ENCODE peak calls at places on chromosomes 5 and 9, in eight cellular contexts. F, E, D, Y, W, J, Q and V are unnamed samples.

GRCh38 chr9:133733074-133733408 is 5.1 kb downstream of the SARDH start:
- DNase-seq in F (no peak), E (no peak), D (no peak), Y (peak), W (no peak), J (no peak), Q (no peak), V (no peak)

GRCh38 chr5:153959134-153959957 is 79.4 kb downstream of the FAM114A2 start:
- DNase-seq in F (no peak), E (no peak), D (no peak), Y (no peak), W (peak), J (no peak), Q (peak), V (no peak)

GRCh38 chr5:35919191-35919590 is 19.2 kb downstream of the CAPSL start:
- DNase-seq in F (no peak), E (no peak), D (no peak), Y (no peak), W (peak), J (no peak), Q (peak), V (peak)

GRCh38 chr9:68832853-68833518 is 127.9 kb downstream of the PIP5K1B start:
- DNase-seq in F (no peak), E (no peak), D (no peak), Y (no peak), W (no peak), J (no peak), Q (no peak), V (no peak)

GRCh38 chr9:130630506-130631330 is 33.7 kb upstream of the PRDM12 start:
- DNase-seq in F (peak), E (no peak), D (no peak), Y (no peak), W (no peak), J (no peak), Q (no peak), V (no peak)

GRCh38 chr9:34430843-34431437 is 27.4 kb downstream of the FAM219A start:
- DNase-seq in F (peak), E (peak), D (peak), Y (no peak), W (peak), J (peak), Q (peak), V (peak)

GRCh38 chr5:110865400-110866094 is 126.7 kb downstream of the SLC25A46 start:
- DNase-seq in F (no peak), E (no peak), D (peak), Y (no peak), W (no peak), J (no peak), Q (peak), V (peak)

GRCh38 chr5:150734579-150735384 is 24.0 kb downstream of the DCTN4 start:
- DNase-seq in F (peak), E (peak), D (peak), Y (no peak), W (no peak), J (peak), Q (no peak), V (no peak)

GRCh38 chr9:133701981-133702797 is 36.0 kb downstream of the SARDH start:
- DNase-seq in F (peak), E (no peak), D (no peak), Y (peak), W (peak), J (peak), Q (peak), V (no peak)

GRCh38 chr9:83047839-83048775 is 14.8 kb downstream of the RASEF start:
- DNase-seq in F (peak), E (no peak), D (peak), Y (no peak), W (peak), J (peak), Q (peak), V (no peak)

GRCh38 chr5:10453564-10453963 is 11.9 kb downstream of the ROPN1L start:
- DNase-seq in F (no peak), E (no peak), D (no peak), Y (no peak), W (no peak), J (no peak), Q (peak), V (peak)

GRCh38 chr5:17087035-17087434 is 130.4 kb upstream of the BASP1 start:
- DNase-seq in F (no peak), E (no peak), D (no peak), Y (no peak), W (peak), J (no peak), Q (peak), V (no peak)

GRCh38 chr9:1100945-1101344 is 50.8 kb downstream of the DMRT2 start:
- DNase-seq in F (peak), E (peak), D (peak), Y (no peak), W (peak), J (peak), Q (peak), V (no peak)

GRCh38 chr5:69414885-69415583 is at the start of gene MARVELD2:
- DNase-seq in F (peak), E (peak), D (peak), Y (peak), W (peak), J (peak), Q (peak), V (peak)

GRCh38 chr9:110975969-110976368 is 62.3 kb downstream of the LPAR1 start:
- DNase-seq in F (no peak), E (no peak), D (no peak), Y (no peak), W (peak), J (no peak), Q (peak), V (no peak)

GRCh38 chr9:35267716-35268115 is 105.9 kb downstream of the UNC13B start:
- DNase-seq in F (no peak), E (no peak), D (no peak), Y (no peak), W (no peak), J (no peak), Q (peak), V (no peak)

GRCh38 chr5:141618030-141618803 is 583 bp downstream of the DIAPH1 start:
- DNase-seq in F (peak), E (peak), D (peak), Y (peak), W (no peak), J (peak), Q (peak), V (peak)

GRCh38 chr5:91787718-91788117 is 404.6 kb upstream of the ARRDC3 start:
- DNase-seq in F (no peak), E (no peak), D (no peak), Y (no peak), W (peak), J (no peak), Q (no peak), V (peak)

GRCh38 chr5:59099995-59100345 is 517.1 kb downstream of the RAB3C start:
- DNase-seq in F (no peak), E (no peak), D (no peak), Y (no peak), W (no peak), J (no peak), Q (no peak), V (no peak)
- H3K27ac ChIP-seq in F (no peak), E (peak), D (peak), Y (no peak), W (no peak), J (peak), Q (no peak), V (no peak)

GRCh38 chr5:125412051-125412560 is 665.7 kb upstream of the ZNF608 start:
- DNase-seq in F (no peak), E (peak), D (no peak), Y (no peak), W (peak), J (peak), Q (peak), V (peak)
- TF ChIP-seq CTCF in F (no peak), E (no peak), D (no peak), Y (no peak), W (no peak), J (no peak), Q (peak), V (no peak)

GRCh38 chr5:139562847-139563246 is 1.7 kb downstream of the UBE2D2 start:
- DNase-seq in F (no peak), E (no peak), D (no peak), Y (no peak), W (no peak), J (no peak), Q (no peak), V (no peak)
- H3K27ac ChIP-seq in F (peak), E (peak), D (no peak), Y (peak), W (peak), J (peak), Q (peak), V (no peak)

DNA sequence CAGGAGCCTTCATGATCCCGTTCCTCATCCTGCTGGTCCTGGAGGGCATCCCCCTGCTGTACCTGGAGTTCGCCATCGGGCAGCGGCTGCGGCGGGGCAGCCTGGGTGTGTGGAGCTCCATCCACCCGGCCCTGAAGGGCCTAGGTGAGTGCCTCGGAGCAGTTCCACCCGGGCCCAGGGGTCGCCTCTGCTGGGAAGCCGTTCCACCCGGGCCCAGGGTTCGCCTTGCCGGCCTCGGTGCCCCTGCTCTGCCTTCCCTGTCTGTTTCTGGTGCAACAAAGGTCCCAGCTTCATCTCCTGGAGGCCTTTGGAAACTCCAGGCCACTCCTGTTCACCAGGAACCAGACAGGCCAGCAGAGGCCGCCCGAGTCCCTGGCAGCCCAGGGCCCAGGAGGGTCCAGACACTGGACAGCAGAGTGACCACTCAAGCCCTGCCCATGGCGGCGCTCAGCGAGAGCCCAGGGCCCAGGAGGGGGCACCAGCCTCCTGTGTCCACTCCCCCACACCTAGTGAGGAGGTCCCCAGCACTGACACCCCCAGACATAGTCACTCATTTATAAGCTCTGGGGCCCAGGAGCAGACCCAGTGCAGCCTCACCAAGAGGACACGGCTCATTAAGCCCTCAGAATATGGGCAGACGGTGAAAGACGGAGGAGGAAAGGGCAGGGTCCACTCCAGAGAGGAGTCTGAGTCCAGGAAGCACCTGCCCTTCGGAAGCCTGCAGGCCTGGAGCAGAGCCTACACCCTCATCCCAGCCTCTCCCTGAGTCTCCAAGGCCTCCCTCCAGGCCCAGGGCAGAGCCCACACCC is 7.6 kb downstream of the SLC6A19 start:
- DNase-seq in F (no peak), E (peak), D (no peak), Y (no peak), W (no peak), J (peak), Q (peak), V (peak)
- TF ChIP-seq CTCF in F (peak), E (peak), D (no peak), Y (no peak), W (no peak), J (peak), Q (peak), V (peak)